ENCODE peak calls at places on chromosomes 3 and 15, in six cellular contexts. H is astrocyte, G is fibroblast of lung, C is psoas muscle, L is thoracic aorta, K is AG09309. S is an unnamed sample.

GRCh38 chr15:92629975-92630626 is 25.5 kb downstream of the FAM174B start:
- DNase-seq in H (no peak), G (no peak), C (no peak), L (no peak), K (no peak), S (no peak)

GRCh38 chr3:39937315-39937714 is 127.9 kb downstream of the MYRIP start:
- DNase-seq in H (no peak), G (no peak), C (no peak), L (no peak), K (no peak), S (no peak)

GRCh38 chr15:42553549-42553948 is 4.9 kb downstream of the HAUS2 start:
- DNase-seq in H (no peak), G (no peak), C (no peak), L (no peak), K (no peak), S (no peak)

GRCh38 chr3:197737319-197737649 is 580 bp upstream of the RUBCN start:
- DNase-seq in H (no peak), G (no peak), C (no peak), L (no peak), K (no peak), S (no peak)

GRCh38 chr3:11668243-11669232 is 24.8 kb upstream of the VGLL4 start:
- DNase-seq in H (no peak), G (peak), C (no peak), L (no peak), K (no peak), S (no peak)

GRCh38 chr3:50365842-50366220 is 6.5 kb upstream of the TMEM115 start:
- DNase-seq in H (no peak), G (no peak), C (no peak), L (no peak), K (no peak), S (no peak)

GRCh38 chr3:65867463-65868210 is 171.1 kb downstream of the MAGI1 start:
- DNase-seq in H (no peak), G (no peak), C (no peak), L (no peak), K (no peak), S (no peak)

GRCh38 chr3:48268381-48268935 is 27.6 kb downstream of the ZNF589 start:
- DNase-seq in H (peak), G (peak), C (no peak), L (no peak), K (no peak), S (no peak)

GRCh38 chr15:32119694-32120330 is 89.5 kb downstream of the CHRNA7 start:
- DNase-seq in H (no peak), G (no peak), C (no peak), L (no peak), K (no peak), S (no peak)

GRCh38 chr3:70853161-70853560 is 540.7 kb upstream of the MDFIC2 start:
- DNase-seq in H (no peak), G (peak), C (no peak), L (no peak), K (no peak), S (no peak)

GRCh38 chr3:38479431-38480092 is 16.6 kb upstream of the EXOG start:
- DNase-seq in H (no peak), G (peak), C (peak), L (no peak), K (no peak), S (peak)

GRCh38 chr3:18111702-18112311 is 313.3 kb downstream of the SATB1 start:
- DNase-seq in H (no peak), G (peak), C (no peak), L (no peak), K (no peak), S (no peak)

GRCh38 chr3:52058111-52058510 is 1.7 kb upstream of the DUSP7 start:
- DNase-seq in H (no peak), G (no peak), C (no peak), L (no peak), K (no peak), S (no peak)

GRCh38 chr15:67125589-67126502 is 60.4 kb downstream of the SMAD3 start:
- DNase-seq in H (peak), G (peak), C (peak), L (peak), K (peak), S (peak)

GRCh38 chr15:95561463-95561862 is 769.0 kb upstream of the NR2F2 start:
- DNase-seq in H (peak), G (peak), C (no peak), L (no peak), K (no peak), S (peak)

GRCh38 chr3:170839518-170840100 is 30.4 kb downstream of the RPL22L1 start:
- DNase-seq in H (no peak), G (no peak), C (no peak), L (no peak), K (no peak), S (no peak)

DNA sequence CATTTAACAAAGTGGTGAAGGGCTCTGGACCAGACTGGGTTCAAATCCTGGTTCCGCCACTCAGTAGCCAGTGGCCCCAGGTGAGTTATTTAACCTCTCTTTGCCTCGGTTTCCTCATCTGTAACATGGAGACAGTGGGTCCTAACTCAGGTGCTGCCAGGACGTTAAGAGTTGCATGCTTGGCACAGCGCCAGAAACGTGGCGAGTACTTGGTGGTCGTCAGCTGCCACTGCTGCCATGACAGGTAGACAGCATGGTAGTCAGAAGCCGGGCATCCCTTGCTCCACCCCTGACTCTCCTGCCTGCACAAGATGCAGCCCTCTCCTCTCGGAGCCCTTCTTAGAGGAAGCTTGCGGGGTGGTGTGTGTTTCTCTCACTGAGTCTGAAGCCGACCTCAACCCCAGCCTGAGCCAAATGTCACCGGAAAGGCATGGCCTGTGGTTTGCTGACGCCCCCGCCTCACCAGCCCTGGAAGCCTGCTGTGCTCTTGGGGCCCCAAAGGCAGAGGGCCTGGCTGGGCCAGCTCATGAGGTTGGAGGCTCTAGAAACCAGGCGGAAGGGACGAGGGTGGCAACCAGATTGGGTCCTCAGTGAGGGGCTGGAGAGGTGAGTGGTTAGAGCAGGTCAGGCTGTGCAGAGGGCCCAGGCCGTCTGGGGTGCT is 160.8 kb upstream of the TLE3 start:
- DNase-seq in H (peak), G (peak), C (peak), L (no peak), K (no peak), S (no peak)
- H3K4me3 ChIP-seq in H (no peak), G (no peak), C (no peak), L (peak), K (no peak), S (no peak)

GRCh38 chr3:100104442-100104798 is 9.9 kb downstream of the FILIP1L start:
- DNase-seq in H (no peak), G (no peak), C (no peak), L (no peak), K (no peak), S (no peak)

GRCh38 chr3:100106094-100106493 is 8.2 kb downstream of the FILIP1L start:
- DNase-seq in H (no peak), G (no peak), C (no peak), L (no peak), K (no peak), S (no peak)

GRCh38 chr3:100105536-100105935 is 8.8 kb downstream of the FILIP1L start:
- DNase-seq in H (no peak), G (peak), C (no peak), L (no peak), K (no peak), S (no peak)

GRCh38 chr3:100103558-100104441 is 10.5 kb downstream of the FILIP1L start:
- DNase-seq in H (peak), G (peak), C (no peak), L (no peak), K (no peak), S (peak)

GRCh38 chr3:100104817-100105413 is 9.4 kb downstream of the FILIP1L start:
- DNase-seq in H (no peak), G (no peak), C (no peak), L (no peak), K (no peak), S (no peak)
- H3K4me3 ChIP-seq in H (no peak), G (no peak), C (peak), L (no peak), K (no peak), S (no peak)

GRCh38 chr3:56556908-56557814 is at the start of gene CCDC66:
- DNase-seq in H (peak), G (peak), C (peak), L (peak), K (peak), S (peak)

GRCh38 chr3:56557815-56558170 is 818 bp downstream of the CCDC66 start:
- DNase-seq in H (peak), G (no peak), C (no peak), L (no peak), K (no peak), S (no peak)
- H3K4me3 ChIP-seq in H (peak), G (peak), C (peak), L (peak), K (peak), S (peak)

GRCh38 chr3:27040674-27041073 is 328.5 kb downstream of the NEK10 start:
- DNase-seq in H (no peak), G (no peak), C (no peak), L (no peak), K (no peak), S (no peak)
- H3K4me3 ChIP-seq in H (no peak), G (no peak), C (no peak), L (no peak), K (no peak), S (no peak)

DNA sequence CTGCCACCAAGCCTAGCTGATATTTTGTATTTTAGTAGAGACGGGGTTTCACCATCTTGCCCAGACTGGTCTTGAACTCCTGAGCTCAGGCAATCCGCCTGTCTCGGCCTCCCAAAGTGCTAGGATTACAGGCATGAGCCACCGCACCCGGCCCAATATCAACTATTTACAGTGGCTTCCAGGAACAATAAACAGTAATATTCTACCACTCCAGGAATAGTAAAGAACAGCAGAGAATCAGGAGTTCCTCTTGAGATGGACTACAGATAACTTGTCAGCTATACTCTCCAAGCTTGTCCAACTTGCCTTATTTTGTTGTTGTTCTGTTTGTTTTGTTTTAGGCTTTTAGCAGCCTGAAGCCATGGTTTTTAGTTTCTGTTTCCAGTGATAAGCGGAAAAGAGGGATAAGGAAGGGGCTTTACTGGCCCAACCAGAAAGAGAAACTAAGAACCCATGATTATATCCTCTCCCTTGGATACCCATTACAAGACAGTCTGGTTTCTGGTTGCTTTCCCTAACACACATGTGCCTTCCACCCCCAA is 36.8 kb downstream of the ARHGEF3 start:
- DNase-seq in H (no peak), G (no peak), C (no peak), L (no peak), K (no peak), S (no peak)
- H3K4me3 ChIP-seq in H (no peak), G (no peak), C (no peak), L (no peak), K (no peak), S (no peak)

GRCh38 chr3:157219215-157219614 is 59.3 kb upstream of the CCNL1 start:
- DNase-seq in H (no peak), G (no peak), C (no peak), L (no peak), K (no peak), S (no peak)
- H3K4me3 ChIP-seq in H (no peak), G (no peak), C (no peak), L (no peak), K (no peak), S (no peak)

GRCh38 chr3:64225695-64226499 is 631 bp upstream of the PRICKLE2 start:
- DNase-seq in H (no peak), G (peak), C (no peak), L (no peak), K (no peak), S (no peak)

GRCh38 chr3:64223809-64224570 is 1.3 kb downstream of the PRICKLE2 start:
- DNase-seq in H (peak), G (peak), C (no peak), L (no peak), K (no peak), S (peak)

GRCh38 chr3:64222501-64222900 is 2.8 kb downstream of the PRICKLE2 start:
- DNase-seq in H (no peak), G (no peak), C (no peak), L (no peak), K (no peak), S (no peak)

GRCh38 chr3:64221564-64222257 is 3.6 kb downstream of the PRICKLE2 start:
- DNase-seq in H (no peak), G (no peak), C (no peak), L (no peak), K (no peak), S (no peak)

DNA sequence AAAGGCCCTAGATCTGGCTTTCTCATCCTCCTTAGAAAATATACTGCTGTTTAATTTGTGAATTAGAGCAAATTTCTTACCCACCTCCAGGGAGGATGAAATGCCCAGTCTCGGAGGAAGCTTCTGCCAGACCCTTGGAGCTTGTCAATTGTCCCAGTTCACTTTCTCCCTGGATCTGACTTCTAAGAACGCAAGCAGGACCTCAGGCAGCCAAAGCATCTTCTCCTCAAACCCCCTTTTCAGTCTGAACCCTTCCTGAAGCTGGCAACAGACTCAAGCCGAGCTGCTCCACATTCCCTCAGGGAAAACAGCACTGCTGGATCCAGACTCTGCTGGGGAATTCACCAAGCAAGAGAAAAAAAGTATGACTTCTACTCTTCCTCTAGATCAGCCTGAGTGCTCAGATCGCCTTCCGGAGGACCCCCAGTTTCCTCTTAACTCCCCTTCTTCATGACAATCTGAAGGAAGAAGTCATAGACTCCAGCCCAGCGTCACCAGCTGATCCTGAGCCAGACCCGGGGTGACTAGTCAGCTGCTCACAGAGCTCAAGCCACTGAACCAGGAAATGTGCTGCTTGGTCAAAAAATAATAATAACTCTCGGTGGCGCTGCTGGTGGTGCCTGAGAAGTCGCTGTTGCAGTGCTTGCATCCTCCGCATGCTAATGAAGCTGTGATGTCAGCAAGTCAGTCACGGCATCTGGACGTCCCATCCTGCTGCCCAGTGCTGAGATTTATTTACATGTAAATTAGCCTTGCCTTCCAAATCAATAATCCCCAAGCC is at the start of gene PRICKLE2:
- DNase-seq in H (peak), G (peak), C (peak), L (peak), K (peak), S (peak)
- H3K4me3 ChIP-seq in H (peak), G (peak), C (peak), L (peak), K (peak), S (peak)

GRCh38 chr3:44647771-44648170 is 761 bp upstream of the ZNF35 start:
- DNase-seq in H (no peak), G (no peak), C (no peak), L (no peak), K (no peak), S (no peak)

GRCh38 chr3:44643024-44643423 is 5.5 kb upstream of the ZNF35 start:
- DNase-seq in H (no peak), G (no peak), C (no peak), L (no peak), K (no peak), S (no peak)

GRCh38 chr3:44649709-44650108 is 1.2 kb downstream of the ZNF35 start:
- DNase-seq in H (no peak), G (no peak), C (no peak), L (no peak), K (no peak), S (no peak)

GRCh38 chr3:44648564-44649229 is at the start of gene ZNF35:
- DNase-seq in H (peak), G (peak), C (peak), L (no peak), K (peak), S (peak)
- H3K4me3 ChIP-seq in H (peak), G (peak), C (peak), L (peak), K (peak), S (peak)